ENCODE peak calls at places on chromosomes 5 and 9, in eight cellular contexts. P is cardiac muscle cell, N is GM23338, M is kidney epithelial cell, L is breast epithelium, V is Caco-2, Q is left ventricle myocardium inferior, W is HFF-Myc. U is an unnamed sample.

GRCh38 chr5:151200913-151201445 is 22.9 kb downstream of the CCDC69 start:
- DNase-seq in P (no peak), N (no peak), M (no peak), L (no peak), V (no peak), Q (no peak), W (no peak), U (no peak)

GRCh38 chr9:24218656-24219055 is 327.0 kb downstream of the IZUMO3 start:
- DNase-seq in P (no peak), N (no peak), M (no peak), L (no peak), V (no peak), Q (no peak), W (no peak), U (no peak)

GRCh38 chr5:9338796-9339195 is 207.1 kb downstream of the SEMA5A start:
- DNase-seq in P (no peak), N (no peak), M (no peak), L (no peak), V (no peak), Q (no peak), W (no peak), U (no peak)

GRCh38 chr5:150946351-150946905 is 41.6 kb upstream of the ZNF300 start:
- DNase-seq in P (no peak), N (no peak), M (peak; percentile 53), L (peak; percentile 75), V (no peak), Q (peak; percentile 86), W (peak; percentile 44), U (no peak)

GRCh38 chr9:136114606-136115005 is 4.1 kb downstream of the TMEM250 start:
- DNase-seq in P (no peak), N (no peak), M (no peak), L (no peak), V (no peak), Q (no peak), W (no peak), U (no peak)

GRCh38 chr9:105554042-105554441 is 3.9 kb upstream of the FKTN start:
- DNase-seq in P (no peak), N (no peak), M (no peak), L (no peak), V (no peak), Q (peak; percentile 14), W (no peak), U (no peak)

GRCh38 chr9:91426123-91426745 is 2.6 kb upstream of the NFIL3 start:
- DNase-seq in P (peak; percentile 39), N (peak; percentile 65), M (no peak), L (no peak), V (no peak), Q (no peak), W (no peak), U (peak; percentile 55)

GRCh38 chr5:122972877-122973276 is 63.6 kb downstream of the PPIC start:
- DNase-seq in P (no peak), N (no peak), M (peak; percentile 12), L (no peak), V (no peak), Q (no peak), W (no peak), U (peak; percentile 70)

GRCh38 chr5:127666043-127666716 is 17.3 kb downstream of the CTXN3 start:
- DNase-seq in P (no peak), N (no peak), M (no peak), L (no peak), V (no peak), Q (no peak), W (no peak), U (no peak)

GRCh38 chr9:134494273-134494815 is 147.3 kb upstream of the COL5A1 start:
- DNase-seq in P (no peak), N (no peak), M (no peak), L (no peak), V (no peak), Q (no peak), W (no peak), U (no peak)

GRCh38 chr5:78335976-78336375 is 24.4 kb upstream of the SCAMP1 start:
- DNase-seq in P (no peak), N (no peak), M (no peak), L (no peak), V (no peak), Q (no peak), W (no peak), U (no peak)

GRCh38 chr5:3252235-3252634 is 343.4 kb upstream of the IRX1 start:
- DNase-seq in P (no peak), N (no peak), M (no peak), L (no peak), V (no peak), Q (no peak), W (no peak), U (no peak)

GRCh38 chr5:132257131-132258101 is at the start of gene PDLIM4:
- DNase-seq in P (peak; percentile 78), N (peak; percentile 92), M (no peak), L (no peak), V (no peak), Q (no peak), W (no peak), U (no peak)

GRCh38 chr5:172658869-172659513 is 17.9 kb downstream of the NEURL1B start:
- DNase-seq in P (no peak), N (no peak), M (no peak), L (no peak), V (no peak), Q (peak; percentile 69), W (no peak), U (no peak)

GRCh38 chr9:99400184-99400731 is 178.2 kb downstream of the SEC61B start:
- DNase-seq in P (peak; percentile 9), N (peak; percentile 25), M (no peak), L (no peak), V (no peak), Q (peak; percentile 30), W (no peak), U (no peak)

GRCh38 chr5:33257807-33258491 is 182.8 kb upstream of the TARS1 start:
- DNase-seq in P (no peak), N (no peak), M (peak; percentile 32), L (no peak), V (no peak), Q (no peak), W (peak; percentile 63), U (peak; percentile 78)

GRCh38 chr9:90432951-90433350 is 209.7 kb downstream of the DIRAS2 start:
- DNase-seq in P (no peak), N (no peak), M (no peak), L (no peak), V (no peak), Q (no peak), W (no peak), U (no peak)

GRCh38 chr5:76473676-76474075 is 70.6 kb downstream of the IQGAP2 start:
- DNase-seq in P (no peak), N (no peak), M (no peak), L (no peak), V (no peak), Q (no peak), W (no peak), U (no peak)

GRCh38 chr5:57082441-57083067 is 91.3 kb upstream of the GPBP1 start:
- DNase-seq in P (no peak), N (peak; percentile 39), M (peak; percentile 14), L (no peak), V (peak; percentile 46), Q (no peak), W (no peak), U (peak; percentile 17)

DNA sequence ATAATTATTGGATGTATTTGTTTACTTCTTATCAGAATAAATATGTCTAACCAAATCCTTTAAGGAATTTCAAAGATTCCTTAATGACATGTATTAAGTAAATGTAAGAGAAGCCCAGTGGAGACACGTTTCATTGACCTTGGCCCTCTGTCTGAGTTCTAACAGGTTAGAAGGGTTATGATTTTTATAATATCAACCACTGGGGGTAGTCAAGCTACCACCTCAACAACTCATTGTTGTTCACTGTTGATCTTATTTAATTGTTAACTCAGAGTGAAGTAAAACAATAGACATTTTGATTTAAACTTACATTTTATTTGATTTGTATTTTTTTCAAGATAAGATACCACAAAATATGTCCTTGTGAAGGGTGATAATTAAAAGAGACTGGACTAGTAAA is 499.2 kb upstream of the COX7C start:
- DNase-seq in P (no peak), N (peak; percentile 23), M (no peak), L (no peak), V (no peak), Q (no peak), W (no peak), U (no peak)
- TF ChIP-seq CTCF in P (no peak), N (no peak), M (no peak), L (no peak), V (peak; percentile 11), Q (no peak), W (no peak), U (no peak)

GRCh38 chr5:31250201-31250600 is 56.7 kb downstream of the CDH6 start:
- DNase-seq in P (no peak), N (no peak), M (no peak), L (no peak), V (no peak), Q (no peak), W (no peak), U (no peak)

GRCh38 chr5:31251032-31251431 is 57.5 kb downstream of the CDH6 start:
- DNase-seq in P (no peak), N (no peak), M (no peak), L (no peak), V (no peak), Q (no peak), W (no peak), U (no peak)
- TF ChIP-seq CTCF in P (no peak), N (peak; percentile 47), M (no peak), L (no peak), V (no peak), Q (no peak), W (no peak), U (no peak)

DNA sequence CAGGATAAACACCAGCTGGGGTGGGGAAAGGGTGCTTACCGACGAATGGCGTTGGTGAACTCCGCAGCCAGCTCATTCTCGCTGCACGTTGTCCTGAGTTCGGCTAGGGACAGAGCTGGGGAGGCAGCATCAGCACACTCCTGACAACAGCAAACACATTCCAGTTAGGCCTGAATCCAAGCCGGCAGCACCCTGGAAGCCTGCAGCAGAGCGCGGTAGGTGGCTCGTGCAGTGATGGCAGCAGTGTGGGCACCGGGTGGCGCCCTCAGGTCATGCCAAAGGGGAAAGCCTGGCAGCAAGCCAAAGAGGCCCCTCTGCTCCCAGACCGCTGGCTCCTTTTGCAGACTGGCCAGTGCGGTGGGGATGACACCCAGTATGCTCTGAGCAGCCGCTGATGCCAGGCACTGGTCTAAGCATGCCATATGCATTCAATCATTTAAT is 66.9 kb downstream of the DCP2 start:
- DNase-seq in P (peak; percentile 60), N (peak; percentile 75), M (no peak), L (no peak), V (peak; percentile 42), Q (peak; percentile 72), W (no peak), U (peak; percentile 52)
- TF ChIP-seq CTCF in P (no peak), N (peak; percentile 87), M (peak; percentile 16), L (no peak), V (peak; percentile 17), Q (peak; percentile 47), W (peak; percentile 25), U (peak; percentile 70)

DNA sequence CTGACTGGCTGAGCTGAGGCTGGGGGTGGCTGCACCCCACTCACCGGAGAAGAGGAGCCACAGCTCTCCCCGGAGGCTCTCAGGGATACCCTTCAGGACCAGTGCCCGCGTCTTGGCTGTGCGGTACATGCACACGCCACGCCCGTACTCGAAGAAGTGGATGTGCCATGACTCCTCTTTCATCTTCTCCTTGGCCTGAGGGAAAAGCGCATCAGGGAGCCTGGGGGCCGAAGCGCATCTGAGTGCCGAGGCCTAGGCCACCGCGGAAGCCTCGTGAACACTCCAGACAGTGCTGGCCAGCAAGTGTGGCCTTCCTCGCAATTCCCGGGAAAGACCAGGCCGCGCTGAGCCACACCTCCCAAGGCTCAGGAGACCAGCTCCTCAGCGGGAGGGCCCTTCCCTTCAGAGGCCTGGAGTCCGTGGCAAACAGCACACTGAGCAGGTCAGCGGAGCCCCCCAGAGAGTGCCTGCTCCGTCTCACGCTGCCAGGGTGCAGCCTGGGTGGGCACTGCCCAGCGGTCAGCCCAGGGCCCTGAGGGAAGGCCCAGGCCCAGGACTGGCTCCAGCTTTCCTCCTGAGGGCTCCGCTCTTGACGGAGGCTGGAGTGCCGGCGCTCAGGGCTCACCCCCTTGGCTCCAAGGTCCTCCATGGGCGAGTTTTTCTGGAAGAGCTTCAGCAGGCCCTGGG is 20.5 kb upstream of the MRNIP start:
- DNase-seq in P (no peak), N (no peak), M (no peak), L (peak; percentile 31), V (no peak), Q (no peak), W (no peak), U (no peak)
- TF ChIP-seq CTCF in P (no peak), N (no peak), M (no peak), L (no peak), V (no peak), Q (no peak), W (no peak), U (no peak)

U was measured in HFFc6.